ENCODE peak calls at places on chromosomes 12 and 14, in eight cellular contexts. A is left ventricle myocardium inferior; O is CD4-positive, CD25-positive, alpha-beta regulatory T cell; U is hepatocyte; I is endothelial cell of umbilical vein; D is SJCRH30; P is mammary epithelial cell; Z is Peyer's patch. G is an unnamed sample.

GRCh38 chr14:76863724-76864407 is 37.7 kb downstream of the LRRC74A start:
- DNase-seq in Z (peak; percentile 19), I (peak; percentile 43), U (no peak), A (peak; percentile 64), P (no peak), D (peak; percentile 69), O (no peak), G (no peak)

GRCh38 chr12:4270016-4270669 is 3.4 kb upstream of the CCND2 start:
- DNase-seq in Z (peak; percentile 53), I (no peak), U (no peak), A (no peak), O (peak; percentile 21), D (no peak), P (no peak), G (no peak)

GRCh38 chr12:27220057-27220987 is 23.8 kb upstream of the STK38L start:
- DNase-seq in A (no peak), D (no peak), I (no peak), P (no peak), Z (no peak), U (no peak), O (no peak), G (no peak)

GRCh38 chr14:22657861-22658260 is 13.7 kb upstream of the OR6J1 start:
- DNase-seq in O (no peak), I (peak; percentile 85), U (no peak), P (peak; percentile 45), Z (no peak), A (no peak), D (peak; percentile 53), G (no peak)

GRCh38 chr12:21941522-21942376 is 523 bp upstream of the ABCC9 start:
- DNase-seq in U (peak; percentile 75), I (peak; percentile 20), Z (no peak), D (no peak), O (no peak), A (peak; percentile 71), P (no peak), G (no peak)

GRCh38 chr14:50829472-50830043 is 1.4 kb downstream of the NIN start:
- DNase-seq in D (peak; percentile 32), A (no peak), O (no peak), P (no peak), U (no peak), I (no peak), Z (peak; percentile 20), G (no peak)

GRCh38 chr14:32542507-32542906 is 213.4 kb downstream of the AKAP6 start:
- DNase-seq in I (peak; percentile 32), U (no peak), Z (no peak), A (no peak), O (no peak), P (no peak), D (no peak), G (no peak)

GRCh38 chr12:16939871-16940306 is 333.9 kb upstream of the LMO3 start:
- DNase-seq in P (peak; percentile 71), D (peak; percentile 86), Z (no peak), O (no peak), U (peak; percentile 78), A (no peak), I (peak; percentile 4), G (no peak)

GRCh38 chr12:51405801-51406207 is 14.6 kb upstream of the GALNT6 start:
- DNase-seq in P (no peak), O (no peak), U (peak; percentile 41), A (no peak), I (no peak), D (no peak), Z (no peak), G (no peak)

GRCh38 chr12:20370001-20370381 is 1.7 kb downstream of the PDE3A start:
- DNase-seq in D (peak; percentile 45), O (no peak), Z (no peak), I (peak; percentile 66), P (no peak), A (peak; percentile 38), U (peak; percentile 45), G (no peak)

GRCh38 chr12:9782547-9783382 is 22.1 kb upstream of the CD69 start:
- DNase-seq in P (no peak), U (no peak), O (no peak), D (no peak), A (no peak), Z (no peak), I (no peak), G (no peak)

GRCh38 chr14:73237219-73237785 is at the start of gene PAPLN:
- DNase-seq in I (no peak), U (peak; percentile 62), Z (no peak), A (no peak), D (no peak), P (peak; percentile 20), O (no peak), G (no peak)

GRCh38 chr12:14554281-14555008 is 13.2 kb downstream of the PLBD1 start:
- DNase-seq in U (peak; percentile 78), O (no peak), D (peak; percentile 57), Z (peak; percentile 28), I (no peak), A (peak; percentile 88), P (peak; percentile 16), G (no peak)

GRCh38 chr14:98952595-98953325 is 319.2 kb downstream of the BCL11B start:
- DNase-seq in I (no peak), D (no peak), A (no peak), Z (no peak), P (peak; percentile 84), O (no peak), U (no peak), G (no peak)

GRCh38 chr12:101891462-101891971 is 14.1 kb downstream of the DRAM1 start:
- DNase-seq in P (peak; percentile 54), A (no peak), Z (peak; percentile 34), O (no peak), I (peak; percentile 95), D (no peak), U (peak; percentile 49), G (no peak)

GRCh38 chr12:6201199-6201608 is 1.0 kb downstream of the CD9 start:
- DNase-seq in O (no peak), A (no peak), I (no peak), Z (no peak), U (peak; percentile 48), P (no peak), D (peak; percentile 49), G (no peak)

GRCh38 chr14:100666403-100666802 is 60.3 kb upstream of the DLK1 start:
- DNase-seq in A (no peak), I (no peak), P (no peak), U (peak; percentile 14), D (no peak), Z (no peak), O (no peak), G (no peak)

GRCh38 chr12:25241171-25242020 is 9.3 kb downstream of the KRAS start:
- DNase-seq in Z (no peak), I (peak; percentile 55), U (peak; percentile 68), A (no peak), D (peak; percentile 55), P (no peak), O (no peak), G (no peak)

GRCh38 chr12:103680591-103681065 is 93.6 kb downstream of the STAB2 start:
- DNase-seq in A (peak; percentile 72), O (no peak), U (no peak), D (peak; percentile 80), I (no peak), P (no peak), Z (no peak), G (no peak)

GRCh38 chr12:130401703-130402102 is 64.0 kb downstream of the PIWIL1 start:
- DNase-seq in Z (no peak), P (no peak), U (peak; percentile 45), A (no peak), O (no peak), D (no peak), I (no peak), G (no peak)

GRCh38 chr12:122480753-122481152 is 20.0 kb downstream of the ZCCHC8 start:
- DNase-seq in P (no peak), A (no peak), U (no peak), D (no peak), O (no peak), I (no peak), Z (peak; percentile 7), G (no peak)

GRCh38 chr12:31899136-31899535 is 60.1 kb upstream of the RESF1 start:
- DNase-seq in D (no peak), U (no peak), A (no peak), O (no peak), P (no peak), Z (no peak), I (no peak), G (no peak)
- H3K9me3 ChIP-seq in D (no peaks in the 10 kb centered on the region), U (no peaks in the 10 kb centered on the region), A (peaks cover 6% of the 10 kb centered on the region), O (peaks cover 36% of the 10 kb centered on the region), P (no peaks in the 10 kb centered on the region), Z (no peaks in the 10 kb centered on the region), I (no peaks in the 10 kb centered on the region), G (peaks cover 9% of the 10 kb centered on the region)

DNA sequence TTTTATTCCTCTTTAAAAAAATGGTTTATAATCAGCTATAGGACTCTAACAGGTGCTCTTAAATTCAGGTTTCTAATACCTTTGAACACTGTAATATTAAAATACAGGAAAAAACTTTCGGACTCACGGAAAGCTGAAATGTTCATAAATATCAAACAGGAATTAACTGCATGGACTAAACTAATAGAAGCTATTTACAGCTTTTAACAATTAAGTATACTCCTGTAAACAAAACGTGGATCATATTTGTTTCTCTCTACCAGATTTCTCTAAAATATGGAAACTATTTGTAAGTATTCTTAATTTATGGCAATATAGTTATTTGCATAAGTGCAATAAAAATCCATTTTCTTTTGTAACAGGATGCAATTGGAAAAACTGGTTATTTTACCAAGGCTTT is 108.9 kb upstream of the RESF1 start:
- DNase-seq in O (no peak), D (no peak), P (no peak), U (no peak), A (no peak), Z (no peak), I (peak; percentile 21), G (no peak)
- H3K9me3 ChIP-seq in O (peaks cover 25% of the 10 kb centered on the region), D (peaks cover 30% of the 10 kb centered on the region), P (peaks cover 23% of the 10 kb centered on the region), U (peaks cover 20% of the 10 kb centered on the region), A (peaks cover 49% of the 10 kb centered on the region), Z (no peaks in the 10 kb centered on the region), I (peaks cover 7% of the 10 kb centered on the region), G (no peaks in the 10 kb centered on the region)

GRCh38 chr12:93441617-93442410 is at the start of gene UBE2N:
- DNase-seq in P (peak; percentile 96), A (peak; percentile 96), Z (peak; percentile 95), O (peak; percentile 98), U (peak; percentile 98), I (peak; percentile 96), D (peak; percentile 92), G (peak; percentile 96)
- H3K9me3 ChIP-seq in P (no peaks in the 10 kb centered on the region), A (no peaks in the 10 kb centered on the region), Z (no peaks in the 10 kb centered on the region), O (no peaks in the 10 kb centered on the region), U (no peaks in the 10 kb centered on the region), I (no peaks in the 10 kb centered on the region), D (no peaks in the 10 kb centered on the region), G (no peaks in the 10 kb centered on the region)

DNA sequence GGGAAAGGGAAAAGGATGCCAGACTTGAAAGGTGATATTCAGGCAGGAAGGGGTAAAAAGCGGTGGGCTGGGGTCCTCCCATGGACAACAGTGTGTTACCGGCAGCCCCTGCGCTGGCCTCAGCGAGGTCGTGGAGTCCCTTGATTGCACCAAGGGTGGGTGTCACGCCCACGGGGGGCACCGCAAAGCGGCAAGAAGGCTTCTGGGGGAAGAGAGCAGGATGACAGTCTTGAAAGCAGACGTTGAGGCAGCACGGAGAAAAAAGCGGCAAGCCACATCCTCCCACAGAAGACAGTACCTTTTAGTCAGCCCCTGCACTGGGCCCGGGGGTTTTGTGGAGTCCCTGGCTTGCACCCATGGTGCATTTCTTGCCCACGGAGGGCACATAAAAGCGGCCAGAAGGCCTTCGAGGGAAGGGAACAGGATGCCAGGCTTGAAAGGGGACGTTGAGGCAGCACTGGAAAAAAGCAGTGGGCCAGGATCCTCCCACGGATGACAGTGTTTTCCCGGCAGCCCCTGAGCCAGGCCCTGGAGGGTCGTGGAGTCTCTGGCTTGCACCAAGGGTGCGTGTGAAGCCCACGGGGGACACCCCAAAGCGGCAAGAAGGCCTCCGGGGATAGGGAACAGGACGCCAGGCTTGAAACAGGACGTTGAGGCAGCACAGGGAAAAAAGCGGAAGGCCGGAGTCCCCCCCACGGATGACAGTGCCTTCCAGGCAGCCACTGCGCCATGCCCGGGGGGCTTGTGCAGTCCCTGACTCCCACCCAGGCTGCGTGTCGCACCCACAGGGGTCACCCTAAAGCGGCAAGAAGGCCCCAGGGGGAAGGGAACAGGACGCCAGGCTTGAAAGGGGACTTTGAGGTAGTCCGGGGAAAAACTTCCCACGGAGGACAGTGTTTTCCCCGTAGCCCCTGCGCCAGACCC is 162.2 kb upstream of the ALG10B start:
- DNase-seq in I (no peak), P (no peak), D (no peak), A (no peak), Z (no peak), U (no peak), O (no peak), G (no peak)
- H3K9me3 ChIP-seq in I (no peaks in the 10 kb centered on the region), P (no peaks in the 10 kb centered on the region), D (no peaks in the 10 kb centered on the region), A (no peaks in the 10 kb centered on the region), Z (no peaks in the 10 kb centered on the region), U (no peaks in the 10 kb centered on the region), O (peaks cover 22% of the 10 kb centered on the region), G (no peaks in the 10 kb centered on the region)

G was measured in T-helper 17 cell.